ENCODE peak calls at places on chromosomes 3 and 15, in seven cellular contexts. N is GM23338; F is GM04504; O is stimulated activated CD8-positive, alpha-beta memory T cell treated with anti-CD3 and anti-CD28 coated beads, Interleukin-7, amount 100 ng/mL, for 24 hours; D is tibial nerve; K is stimulated activated naive CD8-positive, alpha-beta T cell treated with anti-CD3 and anti-CD28 coated beads, Interleukin-15, amount 100 ng/mL, for 72 hours; S is stimulated activated CD4-positive, alpha-beta T cell treated with anti-CD3 and anti-CD28 coated beads, Interleukin-1b, Interleukin-23, amount 100 ng/mL, for 48 hours. V is an unnamed sample.

GRCh38 chr3:48215876-48216275 is 7.4 kb upstream of the CAMP start:
- DNase-seq in N (no peak), K (no peak), S (no peak), F (no peak), O (no peak), D (peak), V (peak)

GRCh38 chr3:167870743-167871142 is 135.2 kb downstream of the SERPINI1 start:
- DNase-seq in F (no peak), K (no peak), S (no peak), D (no peak), O (no peak), N (no peak), V (no peak)

GRCh38 chr3:101195951-101196713 is 124.2 kb downstream of the IMPG2 start:
- DNase-seq in S (no peak), O (no peak), K (no peak), D (peak), N (peak), F (peak), V (no peak)

GRCh38 chr3:125212509-125213372 is at the start of gene SLC12A8:
- DNase-seq in O (no peak), F (no peak), S (no peak), D (no peak), K (no peak), N (peak), V (no peak)

GRCh38 chr15:25611603-25612002 is 172.8 kb upstream of the UBE3A start:
- DNase-seq in K (no peak), D (peak), N (no peak), F (no peak), O (no peak), S (no peak), V (peak)

GRCh38 chr3:35549690-35550089 is 89.6 kb upstream of the ARPP21 start:
- DNase-seq in F (no peak), K (no peak), O (no peak), N (no peak), D (no peak), S (no peak), V (no peak)

GRCh38 chr15:80266745-80267144 is 14.7 kb upstream of the CTXND1 start:
- DNase-seq in O (no peak), F (no peak), N (no peak), S (no peak), K (no peak), D (no peak), V (no peak)

GRCh38 chr15:75455982-75456531 is 4.6 kb upstream of the SIN3A start:
- DNase-seq in S (peak), N (peak), F (no peak), O (peak), K (peak), D (peak), V (peak)

GRCh38 chr15:29776859-29777258 is 45.4 kb downstream of the TJP1 start:
- DNase-seq in S (no peak), K (no peak), N (no peak), F (no peak), D (no peak), O (no peak), V (no peak)

GRCh38 chr3:149462653-149463052 is 11.8 kb upstream of the TM4SF4 start:
- DNase-seq in N (no peak), S (no peak), F (no peak), K (no peak), O (no peak), D (no peak), V (no peak)

GRCh38 chr15:52040167-52040900 is 21.3 kb downstream of the MAPK6 start:
- DNase-seq in S (no peak), N (no peak), F (no peak), D (no peak), O (no peak), K (no peak), V (no peak)

GRCh38 chr3:139830817-139831216 is 104.2 kb upstream of the CLSTN2 start:
- DNase-seq in F (no peak), K (no peak), D (no peak), N (no peak), O (no peak), S (no peak), V (no peak)

GRCh38 chr3:57946970-57947381 is 61.2 kb upstream of the FLNB start:
- DNase-seq in S (no peak), K (no peak), D (no peak), O (no peak), F (no peak), N (no peak), V (no peak)

V was measured in ascending aorta.